ENCODE peak calls at places on chromosome 13, in seven cellular contexts. T is transverse colon, L is HCT116, A is breast epithelium, E is GM12878, P is GM23338, W is SK-N-SH. N is an unnamed sample.

GRCh38 chr13:32134991-32135390 is 103.4 kb downstream of the FRY start:
- DNase-seq in L (no peak), P (no peak), E (no peak), T (no peak), W (no peak), A (no peak), N (no peak)

GRCh38 chr13:67518785-67519184 is 288.6 kb upstream of the PCDH9 start:
- DNase-seq in A (no peak), L (no peak), E (no peak), W (no peak), T (no peak), P (peak), N (no peak)

GRCh38 chr13:114151565-114152284 is 19.3 kb upstream of the RASA3 start:
- DNase-seq in W (no peak), L (peak), T (peak), E (no peak), P (no peak), A (no peak), N (peak)

GRCh38 chr13:110756268-110756667 is 42.8 kb downstream of the ING1 start:
- DNase-seq in T (no peak), W (no peak), L (no peak), P (peak), E (no peak), A (no peak), N (no peak)

GRCh38 chr13:113618455-113618854 is 33.9 kb downstream of the TFDP1 start:
- DNase-seq in P (no peak), E (no peak), L (no peak), T (no peak), A (no peak), W (no peak), N (no peak)

GRCh38 chr13:105333416-105333815 is 1202.0 kb downstream of the EFNB2 start:
- DNase-seq in E (no peak), P (no peak), A (no peak), T (no peak), L (no peak), W (no peak), N (no peak)

GRCh38 chr13:114049026-114049425 is 75.2 kb upstream of the C13orf46 start:
- DNase-seq in L (no peak), A (no peak), E (no peak), T (peak), W (no peak), P (no peak), N (no peak)

GRCh38 chr13:106415971-106416370 is 119.5 kb downstream of the EFNB2 start:
- DNase-seq in L (no peak), T (no peak), A (no peak), P (no peak), W (no peak), E (no peak), N (no peak)

GRCh38 chr13:24865158-24865557 is 101.2 kb downstream of the RNF17 start:
- DNase-seq in E (no peak), P (no peak), W (no peak), T (no peak), L (no peak), A (no peak), N (no peak)

GRCh38 chr13:76383671-76384461 is 502.3 kb downstream of the KCTD12 start:
- DNase-seq in P (no peak), E (no peak), W (peak), L (no peak), T (peak), A (no peak), N (no peak)

GRCh38 chr13:62483774-62484173 is 1068.1 kb upstream of the PCDH20 start:
- DNase-seq in E (no peak), W (no peak), T (no peak), L (no peak), P (peak), A (no peak), N (no peak)

GRCh38 chr13:34391071-34391470 is 551.0 kb upstream of the NBEA start:
- DNase-seq in L (no peak), A (no peak), T (no peak), E (no peak), W (no peak), P (no peak), N (no peak)

GRCh38 chr13:102800145-102801041 is 1.5 kb downstream of the BIVM start:
- DNase-seq in A (peak), W (peak), T (peak), E (no peak), L (peak), P (peak), N (peak)

GRCh38 chr13:37701306-37701705 is 102.7 kb upstream of the POSTN start:
- DNase-seq in P (no peak), A (no peak), E (no peak), T (no peak), W (no peak), L (no peak), N (no peak)

GRCh38 chr13:38418286-38418685 is 68.6 kb downstream of the UFM1 start:
- DNase-seq in P (no peak), A (no peak), E (no peak), T (no peak), L (no peak), W (no peak), N (no peak)

GRCh38 chr13:26497991-26498423 is 59.5 kb upstream of the WASF3 start:
- DNase-seq in E (no peak), T (no peak), L (no peak), P (no peak), A (no peak), W (no peak), N (no peak)

GRCh38 chr13:81738364-81738763 is 1397.4 kb upstream of the SPRY2 start:
- DNase-seq in E (no peak), L (no peak), A (no peak), P (no peak), T (no peak), W (no peak), N (no peak)

GRCh38 chr13:99614465-99614885 is 113.2 kb downstream of the TM9SF2 start:
- DNase-seq in E (no peak), T (peak), A (no peak), L (no peak), W (peak), P (peak), N (peak)

GRCh38 chr13:86848716-86849115 is 822.5 kb upstream of the SLITRK5 start:
- DNase-seq in A (no peak), W (no peak), T (no peak), E (no peak), P (no peak), L (no peak), N (no peak)

GRCh38 chr13:108268713-108269112 is 805 bp upstream of the TNFSF13B start:
- DNase-seq in W (no peak), E (no peak), A (no peak), P (no peak), T (no peak), L (no peak), N (no peak)

GRCh38 chr13:107202371-107203023 is 634.6 kb upstream of the ARGLU1 start:
- DNase-seq in L (no peak), A (no peak), W (no peak), E (no peak), P (no peak), T (no peak), N (peak)

GRCh38 chr13:28575200-28575599 is 80.3 kb upstream of the FLT1 start:
- DNase-seq in E (peak), A (no peak), P (no peak), L (no peak), W (no peak), T (peak), N (no peak)

GRCh38 chr13:48126944-48127814 is 32.3 kb upstream of the MED4 start:
- DNase-seq in A (no peak), T (peak), P (peak), E (peak), L (peak), W (peak), N (peak)
- TF ChIP-seq POLR2AphosphoS5 in A (no peak), T (no peak), P (no peak), E (no peak), L (no peak), W (no peak), N (no peak)

GRCh38 chr13:59531571-59532091 is 632.1 kb downstream of the DIAPH3 start:
- DNase-seq in W (no peak), L (peak), E (no peak), T (peak), A (peak), P (peak), N (peak)
- TF ChIP-seq POLR2AphosphoS5 in W (no peak), L (no peak), E (no peak), T (no peak), A (no peak), P (no peak), N (no peak)

DNA sequence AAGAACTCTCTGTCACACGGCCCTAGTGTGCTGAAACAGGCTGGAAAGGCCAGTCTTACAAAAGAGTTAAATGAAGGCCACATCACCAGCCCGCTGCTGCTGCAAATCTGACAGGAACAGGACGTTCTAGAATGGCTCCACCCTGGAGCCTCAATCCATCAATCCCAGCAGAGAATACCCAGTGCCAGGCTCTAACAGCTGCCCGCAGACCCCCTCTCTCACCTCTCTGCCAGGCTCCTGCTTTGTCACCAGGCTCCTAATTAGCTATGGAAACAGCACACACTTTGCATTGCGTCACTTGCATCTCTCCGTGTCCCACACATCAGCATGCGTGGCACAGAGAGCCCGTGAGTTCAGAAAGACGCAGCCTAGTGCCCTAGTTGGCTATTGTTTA is 314.1 kb downstream of the FOXO1 start:
- DNase-seq in P (no peak), A (no peak), T (no peak), W (no peak), E (no peak), L (no peak), N (no peak)
- TF ChIP-seq POLR2AphosphoS5 in P (no peak), A (no peak), T (no peak), W (no peak), E (no peak), L (no peak), N (peak)

DNA sequence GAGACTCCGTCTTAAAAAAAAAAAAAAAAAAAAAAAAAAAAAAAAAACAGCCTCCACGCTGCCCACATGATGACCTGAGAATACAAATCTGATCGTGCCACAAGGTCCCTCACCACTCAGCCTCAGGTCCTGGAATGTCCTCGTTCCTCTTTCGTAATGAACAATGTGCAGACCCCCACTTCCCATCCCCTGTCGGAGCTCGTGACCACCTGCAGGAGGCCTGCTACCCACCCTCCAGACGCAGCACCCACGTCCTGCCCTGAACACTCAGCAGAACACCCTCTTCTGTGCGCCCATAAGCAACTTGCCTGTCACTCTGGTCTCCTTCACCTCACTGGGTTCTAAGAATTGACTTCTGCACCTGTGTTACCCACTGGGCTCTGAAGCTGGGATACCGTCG is 166.4 kb downstream of the KATNAL1 start:
- DNase-seq in L (no peak), A (no peak), E (no peak), P (no peak), T (no peak), W (no peak), N (no peak)
- TF ChIP-seq POLR2AphosphoS5 in L (no peak), A (no peak), E (no peak), P (no peak), T (no peak), W (no peak), N (no peak)

GRCh38 chr13:91498298-91498697 is 99.9 kb downstream of the GPC5 start:
- DNase-seq in W (no peak), L (no peak), E (no peak), A (no peak), T (no peak), P (no peak), N (no peak)
- TF ChIP-seq POLR2AphosphoS5 in W (no peak), L (no peak), E (no peak), A (no peak), T (no peak), P (no peak), N (no peak)